ENCODE peak calls at places on chromosome 22, in four cellular contexts. T, U, D and Q are unnamed samples.
A peak's percentile ranks its signal among the peaks of the same experiment; 100 is the strongest.

GRCh38 chr22:28955817-28956216 is 72.4 kb downstream of the ZNRF3 start:
- DNase-seq in T (no peak), D (peak; percentile 51), U (no peak), Q (peak; percentile 98)

GRCh38 chr22:21443057-21443734 is 24.0 kb upstream of the TMEM191C start:
- DNase-seq in U (no peak), D (no peak), T (peak; percentile 1), Q (no peak)

GRCh38 chr22:39593061-39593930 is 22.7 kb downstream of the CACNA1I start:
- DNase-seq in D (no peak), U (no peak), T (no peak), Q (no peak)

GRCh38 chr22:48452766-48453165 is 1374.9 kb downstream of the BRD1 start:
- DNase-seq in T (no peak), U (no peak), D (no peak), Q (no peak)

GRCh38 chr22:48596111-48596860 is 1231.4 kb downstream of the BRD1 start:
- DNase-seq in U (no peak), T (no peak), D (no peak), Q (no peak)

GRCh38 chr22:48428556-48429371 is 1398.9 kb downstream of the BRD1 start:
- DNase-seq in U (no peak), D (no peak), T (no peak), Q (no peak)

GRCh38 chr22:41237707-41238569 is 2.8 kb downstream of the CHADL start:
- DNase-seq in T (peak; percentile 70), D (peak; percentile 50), U (peak; percentile 67), Q (peak; percentile 73)

GRCh38 chr22:47626428-47627390 is 864.3 kb downstream of the TBC1D22A start:
- DNase-seq in T (no peak), D (no peak), U (no peak), Q (no peak)

GRCh38 chr22:42720263-42721044 is at the start of gene A4GALT:
- DNase-seq in U (no peak), D (no peak), T (no peak), Q (no peak)

GRCh38 chr22:17739196-17739975 is 34.9 kb downstream of the BID start:
- DNase-seq in U (no peak), D (no peak), T (no peak), Q (no peak)